ENCODE peak calls at places on chromosome 9, in four cellular contexts. D is CD4-positive, alpha-beta T cell; U is lung; X is HL-60. C is an unnamed sample.

GRCh38 chr9:83707518-83707767 is 315 bp downstream of the UBQLN1 start:
- DNase-seq in D (no peak), U (no peak), X (no peak), C (peak)

GRCh38 chr9:89605181-89606048 is 603 bp downstream of the GADD45G start:
- DNase-seq in D (peak), U (peak), X (no peak), C (no peak)

GRCh38 chr9:132412089-132412488 is 2.1 kb downstream of the CFAP77 start:
- DNase-seq in D (no peak), X (no peak), U (no peak), C (no peak)

GRCh38 chr9:89461302-89461701 is 36.6 kb downstream of the SEMA4D start:
- DNase-seq in X (no peak), D (no peak), U (no peak), C (no peak)

GRCh38 chr9:99419099-99419498 is 197.0 kb downstream of the SEC61B start:
- DNase-seq in D (no peak), U (no peak), X (peak), C (no peak)

GRCh38 chr9:121222524-121223171 is 21.0 kb upstream of the RAB14 start:
- DNase-seq in X (no peak), D (no peak), U (no peak), C (no peak)

GRCh38 chr9:109968702-109969450 is 188.9 kb downstream of the PALM2AKAP2 start:
- DNase-seq in U (no peak), X (no peak), D (no peak), C (no peak)

GRCh38 chr9:98255064-98255577 is 328 bp downstream of the TBC1D2 start:
- DNase-seq in D (no peak), U (no peak), X (no peak), C (no peak)

GRCh38 chr9:131046581-131047202 is 37.7 kb downstream of the LAMC3 start:
- DNase-seq in U (peak), X (peak), D (peak), C (no peak)

GRCh38 chr9:69582018-69582417 is 90.2 kb downstream of the APBA1 start:
- DNase-seq in X (no peak), U (no peak), D (no peak), C (no peak)

GRCh38 chr9:113569472-113570060 is 106.0 kb downstream of the RGS3 start:
- DNase-seq in X (no peak), D (peak), U (no peak), C (no peak)

GRCh38 chr9:16396389-16396788 is 474.1 kb downstream of the BNC2 start:
- DNase-seq in U (no peak), D (no peak), X (no peak), C (no peak)

GRCh38 chr9:21831841-21832509 is 29.5 kb downstream of the MTAP start:
- DNase-seq in U (no peak), X (no peak), D (no peak), C (no peak)

GRCh38 chr9:115161431-115161830 is 43.5 kb upstream of the TNC start:
- DNase-seq in X (no peak), U (no peak), D (no peak), C (no peak)

GRCh38 chr9:129981180-129981907 is 61.6 kb downstream of the FNBP1 start:
- DNase-seq in D (no peak), U (no peak), X (no peak), C (no peak)

GRCh38 chr9:35937227-35937626 is 20.7 kb downstream of the OR2S2 start:
- DNase-seq in X (no peak), U (no peak), D (no peak), C (no peak)

GRCh38 chr9:120587357-120587756 is 7.4 kb upstream of the CDK5RAP2 start:
- DNase-seq in D (no peak), U (no peak), X (no peak), C (no peak)

GRCh38 chr9:121485618-121486531 is 13.8 kb downstream of the GGTA1 start:
- DNase-seq in U (no peak), X (no peak), D (no peak), C (peak)

GRCh38 chr9:131366745-131367401 is 27.0 kb upstream of the PRRC2B start:
- DNase-seq in D (no peak), X (no peak), U (no peak), C (no peak)

GRCh38 chr9:97891736-97892135 is 30.6 kb downstream of the TRMO start:
- DNase-seq in U (no peak), X (no peak), D (no peak), C (no peak)

GRCh38 chr9:116798521-116798920 is 111.4 kb downstream of the TRIM32 start:
- DNase-seq in D (no peak), U (no peak), X (no peak), C (no peak)

GRCh38 chr9:6495484-6495883 is 82.5 kb downstream of the UHRF2 start:
- DNase-seq in D (no peak), X (no peak), U (no peak), C (no peak)

GRCh38 chr9:137725598-137725997 is 106.8 kb downstream of the EHMT1 start:
- DNase-seq in D (no peak), U (no peak), X (no peak), C (no peak)

GRCh38 chr9:32581512-32582143 is 8.7 kb upstream of the NDUFB6 start:
- DNase-seq in D (no peak), X (no peak), U (no peak), C (no peak)

GRCh38 chr9:98191615-98192502 is 578 bp downstream of the CORO2A start:
- DNase-seq in D (peak), U (peak), X (peak), C (peak)

GRCh38 chr9:75974006-75974766 is 83.7 kb downstream of the PCSK5 start:
- DNase-seq in U (no peak), D (no peak), X (no peak), C (no peak)

GRCh38 chr9:93057703-93058356 is 671 bp upstream of the SUSD3 start:
- DNase-seq in X (no peak), D (no peak), U (no peak), C (no peak)

GRCh38 chr9:2018764-2019548 is 3.8 kb downstream of the SMARCA2 start:
- DNase-seq in U (no peak), X (no peak), D (no peak), C (no peak)

GRCh38 chr9:91426123-91426745 is 2.6 kb upstream of the NFIL3 start:
- DNase-seq in U (no peak), D (no peak), X (no peak), C (no peak)

GRCh38 chr9:591292-591691 is 250.2 kb upstream of the DMRT1 start:
- DNase-seq in X (no peak), D (no peak), U (peak), C (no peak)

GRCh38 chr9:593809-594208 is 247.7 kb upstream of the DMRT1 start:
- DNase-seq in D (no peak), X (no peak), U (no peak), C (no peak)

GRCh38 chr9:592733-593132 is 248.8 kb upstream of the DMRT1 start:
- DNase-seq in D (no peak), U (no peak), X (no peak), C (no peak)

GRCh38 chr9:589723-590122 is 251.8 kb upstream of the DMRT1 start:
- DNase-seq in X (no peak), U (no peak), D (no peak), C (no peak)

GRCh38 chr9:592225-592624 is 249.3 kb upstream of the DMRT1 start:
- DNase-seq in X (no peak), U (no peak), D (no peak), C (no peak)
- TF ChIP-seq CTCF in X (no peak), U (no peak), D (no peak), C (no peak)

DNA sequence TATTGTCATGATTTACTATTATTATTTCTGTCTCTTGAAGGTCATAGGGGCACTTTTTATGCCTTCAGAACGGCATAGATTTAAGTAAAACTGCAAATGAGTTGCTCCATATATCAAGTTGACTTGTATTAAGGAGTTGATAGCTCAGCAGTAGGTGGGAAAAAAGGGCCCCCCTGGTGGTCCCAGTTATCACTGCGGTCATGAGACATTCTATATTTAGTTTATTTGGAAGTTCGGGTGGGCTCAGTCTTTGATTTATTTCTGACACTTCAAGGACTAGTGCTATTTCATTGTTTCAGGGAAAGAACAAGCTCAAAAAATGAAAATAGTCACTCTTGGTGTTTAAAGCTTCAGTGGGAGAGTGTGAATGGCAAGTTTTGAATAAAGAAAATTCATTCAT is 159.3 kb downstream of the SLC24A2 start:
- DNase-seq in X (no peak), D (no peak), U (no peak), C (no peak)
- TF ChIP-seq CTCF in X (no peak), D (no peak), U (no peak), C (no peak)

GRCh38 chr9:108864446-108864845 is 2.4 kb downstream of the ACTL7A start:
- DNase-seq in D (no peak), X (no peak), U (no peak), C (no peak)
- TF ChIP-seq CTCF in D (no peak), X (no peak), U (no peak), C (peak)

DNA sequence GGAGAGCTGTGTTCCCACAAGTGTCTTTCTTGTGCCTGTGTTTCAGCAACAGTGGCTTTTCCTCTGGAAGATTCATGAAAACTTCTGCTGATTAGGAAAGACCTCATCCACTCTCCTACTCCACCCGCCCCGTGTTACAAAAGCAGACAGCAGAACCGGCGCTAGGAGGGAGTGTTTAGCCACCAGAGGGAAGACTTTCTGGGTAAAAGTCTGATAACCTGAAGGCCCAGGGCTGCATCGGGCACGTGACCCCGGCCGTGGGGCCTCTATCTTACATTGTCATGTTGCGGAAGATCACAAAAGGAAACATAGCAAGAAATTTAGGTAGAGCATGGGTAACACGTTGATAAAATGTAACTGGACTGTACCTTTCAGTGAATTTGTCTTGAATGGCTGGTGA is 32.0 kb upstream of the DMRT2 start:
- DNase-seq in D (no peak), X (no peak), U (no peak), C (no peak)
- TF ChIP-seq CTCF in D (no peak), X (no peak), U (no peak), C (peak)

C was measured in chondrocyte.